ENCODE peak calls at places on chromosomes 12 and 14, in ten cellular contexts. One of them, this sample, is unnamed.

GRCh38 chr12:113766880-113767878 is 198.9 kb downstream of the RBM19 start:
- DNase-seq in upper lobe of right lung: no peak
- DNase-seq in choroid plexus epithelial cell: peak
- DNase-seq in Calu3: peak
- DNase-seq in foreskin fibroblast: peak
- DNase-seq in WTC11: no peak
- DNase-seq in neural crest cell: no peak
- DNase-seq in fibroblast of the aortic adventitia: peak
- DNase-seq in chondrocyte: no peak
- DNase-seq in AG04449: peak
- DNase-seq in this sample: peak

GRCh38 chr12:12506541-12506940 is 56.1 kb downstream of the DUSP16 start:
- DNase-seq in WTC11: no peak
- DNase-seq in fibroblast of the aortic adventitia: peak
- DNase-seq in AG04449: no peak
- DNase-seq in chondrocyte: no peak
- DNase-seq in upper lobe of right lung: no peak
- DNase-seq in Calu3: no peak
- DNase-seq in foreskin fibroblast: peak
- DNase-seq in choroid plexus epithelial cell: peak
- DNase-seq in neural crest cell: no peak
- DNase-seq in this sample: peak

GRCh38 chr14:56216631-56217379 is 98.6 kb downstream of the PELI2 start:
- DNase-seq in foreskin fibroblast: peak
- DNase-seq in fibroblast of the aortic adventitia: peak
- DNase-seq in neural crest cell: no peak
- DNase-seq in chondrocyte: no peak
- DNase-seq in Calu3: no peak
- DNase-seq in AG04449: no peak
- DNase-seq in WTC11: no peak
- DNase-seq in choroid plexus epithelial cell: peak
- DNase-seq in upper lobe of right lung: no peak
- DNase-seq in this sample: no peak

GRCh38 chr14:56124296-56124695 is 6.1 kb downstream of the PELI2 start:
- DNase-seq in neural crest cell: no peak
- DNase-seq in WTC11: no peak
- DNase-seq in Calu3: no peak
- DNase-seq in choroid plexus epithelial cell: no peak
- DNase-seq in upper lobe of right lung: no peak
- DNase-seq in foreskin fibroblast: peak
- DNase-seq in chondrocyte: no peak
- DNase-seq in AG04449: no peak
- DNase-seq in fibroblast of the aortic adventitia: no peak
- DNase-seq in this sample: no peak

GRCh38 chr14:89025581-89026236 is 201.3 kb downstream of the TTC8 start:
- DNase-seq in neural crest cell: no peak
- DNase-seq in upper lobe of right lung: no peak
- DNase-seq in Calu3: no peak
- DNase-seq in WTC11: no peak
- DNase-seq in fibroblast of the aortic adventitia: peak
- DNase-seq in choroid plexus epithelial cell: no peak
- DNase-seq in AG04449: peak
- DNase-seq in foreskin fibroblast: peak
- DNase-seq in chondrocyte: no peak
- DNase-seq in this sample: peak

GRCh38 chr12:110355080-110355479 is 48.4 kb downstream of the ANAPC7 start:
- DNase-seq in foreskin fibroblast: peak
- DNase-seq in neural crest cell: peak
- DNase-seq in Calu3: peak
- DNase-seq in fibroblast of the aortic adventitia: no peak
- DNase-seq in upper lobe of right lung: no peak
- DNase-seq in choroid plexus epithelial cell: peak
- DNase-seq in AG04449: no peak
- DNase-seq in WTC11: peak
- DNase-seq in chondrocyte: no peak
- DNase-seq in this sample: no peak

GRCh38 chr12:105455250-105455649 is 124.8 kb downstream of the C12orf75 start:
- DNase-seq in choroid plexus epithelial cell: no peak
- DNase-seq in AG04449: no peak
- DNase-seq in foreskin fibroblast: no peak
- DNase-seq in fibroblast of the aortic adventitia: no peak
- DNase-seq in upper lobe of right lung: no peak
- DNase-seq in WTC11: no peak
- DNase-seq in neural crest cell: no peak
- DNase-seq in Calu3: no peak
- DNase-seq in chondrocyte: no peak
- DNase-seq in this sample: no peak

GRCh38 chr12:30138483-30138882 is 354.7 kb upstream of the TMTC1 start:
- DNase-seq in foreskin fibroblast: no peak
- DNase-seq in fibroblast of the aortic adventitia: peak
- DNase-seq in chondrocyte: no peak
- DNase-seq in WTC11: no peak
- DNase-seq in AG04449: no peak
- DNase-seq in choroid plexus epithelial cell: peak
- DNase-seq in Calu3: no peak
- DNase-seq in neural crest cell: no peak
- DNase-seq in upper lobe of right lung: no peak
- DNase-seq in this sample: no peak

GRCh38 chr12:4431436-4431835 is 14.2 kb downstream of the FGF6 start:
- DNase-seq in WTC11: no peak
- DNase-seq in AG04449: no peak
- DNase-seq in upper lobe of right lung: no peak
- DNase-seq in foreskin fibroblast: no peak
- DNase-seq in neural crest cell: no peak
- DNase-seq in choroid plexus epithelial cell: no peak
- DNase-seq in chondrocyte: no peak
- DNase-seq in Calu3: no peak
- DNase-seq in fibroblast of the aortic adventitia: no peak
- DNase-seq in this sample: no peak

GRCh38 chr12:4434299-4434698 is 11.3 kb downstream of the FGF6 start:
- DNase-seq in upper lobe of right lung: no peak
- DNase-seq in neural crest cell: no peak
- DNase-seq in fibroblast of the aortic adventitia: no peak
- DNase-seq in chondrocyte: no peak
- DNase-seq in Calu3: no peak
- DNase-seq in WTC11: no peak
- DNase-seq in AG04449: no peak
- DNase-seq in choroid plexus epithelial cell: no peak
- DNase-seq in foreskin fibroblast: no peak
- DNase-seq in this sample: no peak

GRCh38 chr12:4434721-4435425 is 10.7 kb downstream of the FGF6 start:
- DNase-seq in AG04449: no peak
- DNase-seq in Calu3: no peak
- DNase-seq in fibroblast of the aortic adventitia: no peak
- DNase-seq in neural crest cell: no peak
- DNase-seq in choroid plexus epithelial cell: no peak
- DNase-seq in upper lobe of right lung: no peak
- DNase-seq in WTC11: no peak
- DNase-seq in foreskin fibroblast: no peak
- DNase-seq in chondrocyte: no peak
- DNase-seq in this sample: no peak

GRCh38 chr12:4435537-4435936 is 10.1 kb downstream of the FGF6 start:
- DNase-seq in AG04449: no peak
- DNase-seq in Calu3: no peak
- DNase-seq in WTC11: no peak
- DNase-seq in fibroblast of the aortic adventitia: no peak
- DNase-seq in neural crest cell: no peak
- DNase-seq in choroid plexus epithelial cell: no peak
- DNase-seq in chondrocyte: no peak
- DNase-seq in upper lobe of right lung: no peak
- DNase-seq in foreskin fibroblast: no peak
- DNase-seq in this sample: no peak

GRCh38 chr12:4432878-4433820 is 12.5 kb downstream of the FGF6 start:
- DNase-seq in AG04449: no peak
- DNase-seq in neural crest cell: no peak
- DNase-seq in foreskin fibroblast: no peak
- DNase-seq in WTC11: no peak
- DNase-seq in upper lobe of right lung: no peak
- DNase-seq in Calu3: no peak
- DNase-seq in chondrocyte: no peak
- DNase-seq in choroid plexus epithelial cell: no peak
- DNase-seq in fibroblast of the aortic adventitia: no peak
- DNase-seq in this sample: no peak
- TF ChIP-seq CTCF in AG04449: no peak
- TF ChIP-seq CTCF in neural crest cell: no peak
- TF ChIP-seq CTCF in foreskin fibroblast: no peak
- TF ChIP-seq CTCF in WTC11: no peak
- TF ChIP-seq CTCF in upper lobe of right lung: no peak
- TF ChIP-seq CTCF in Calu3: no peak
- TF ChIP-seq CTCF in chondrocyte: no peak
- TF ChIP-seq CTCF in choroid plexus epithelial cell: no peak
- TF ChIP-seq CTCF in fibroblast of the aortic adventitia: no peak
- TF ChIP-seq CTCF in this sample: no peak

GRCh38 chr12:68932701-68933563 is at the start of gene CPM:
- DNase-seq in Calu3: peak
- DNase-seq in foreskin fibroblast: peak
- DNase-seq in choroid plexus epithelial cell: peak
- DNase-seq in upper lobe of right lung: peak
- DNase-seq in neural crest cell: peak
- DNase-seq in AG04449: no peak
- DNase-seq in fibroblast of the aortic adventitia: peak
- DNase-seq in chondrocyte: no peak
- DNase-seq in WTC11: peak
- DNase-seq in this sample: no peak
- TF ChIP-seq CTCF in Calu3: no peak
- TF ChIP-seq CTCF in foreskin fibroblast: no peak
- TF ChIP-seq CTCF in choroid plexus epithelial cell: no peak
- TF ChIP-seq CTCF in upper lobe of right lung: no peak
- TF ChIP-seq CTCF in neural crest cell: no peak
- TF ChIP-seq CTCF in AG04449: no peak
- TF ChIP-seq CTCF in fibroblast of the aortic adventitia: no peak
- TF ChIP-seq CTCF in chondrocyte: no peak
- TF ChIP-seq CTCF in WTC11: no peak
- TF ChIP-seq CTCF in this sample: no peak

GRCh38 chr12:130100634-130101033 is 61.6 kb upstream of the FZD10 start:
- DNase-seq in AG04449: no peak
- DNase-seq in choroid plexus epithelial cell: no peak
- DNase-seq in Calu3: no peak
- DNase-seq in neural crest cell: no peak
- DNase-seq in chondrocyte: no peak
- DNase-seq in fibroblast of the aortic adventitia: no peak
- DNase-seq in WTC11: no peak
- DNase-seq in upper lobe of right lung: no peak
- DNase-seq in foreskin fibroblast: no peak
- DNase-seq in this sample: no peak

GRCh38 chr12:130104114-130104513 is 58.1 kb upstream of the FZD10 start:
- DNase-seq in choroid plexus epithelial cell: no peak
- DNase-seq in AG04449: no peak
- DNase-seq in chondrocyte: peak
- DNase-seq in WTC11: no peak
- DNase-seq in fibroblast of the aortic adventitia: no peak
- DNase-seq in foreskin fibroblast: no peak
- DNase-seq in neural crest cell: no peak
- DNase-seq in Calu3: no peak
- DNase-seq in upper lobe of right lung: no peak
- DNase-seq in this sample: no peak

GRCh38 chr12:130098301-130099005 is 63.8 kb upstream of the FZD10 start:
- DNase-seq in upper lobe of right lung: no peak
- DNase-seq in Calu3: no peak
- DNase-seq in choroid plexus epithelial cell: no peak
- DNase-seq in WTC11: no peak
- DNase-seq in fibroblast of the aortic adventitia: no peak
- DNase-seq in AG04449: no peak
- DNase-seq in chondrocyte: no peak
- DNase-seq in foreskin fibroblast: no peak
- DNase-seq in neural crest cell: no peak
- DNase-seq in this sample: no peak

GRCh38 chr12:130102266-130102665 is 60.0 kb upstream of the FZD10 start:
- DNase-seq in foreskin fibroblast: no peak
- DNase-seq in choroid plexus epithelial cell: no peak
- DNase-seq in chondrocyte: no peak
- DNase-seq in upper lobe of right lung: no peak
- DNase-seq in neural crest cell: no peak
- DNase-seq in WTC11: no peak
- DNase-seq in Calu3: no peak
- DNase-seq in fibroblast of the aortic adventitia: no peak
- DNase-seq in AG04449: no peak
- DNase-seq in this sample: no peak

GRCh38 chr12:130101370-130101769 is 60.9 kb upstream of the FZD10 start:
- DNase-seq in upper lobe of right lung: no peak
- DNase-seq in neural crest cell: no peak
- DNase-seq in AG04449: no peak
- DNase-seq in fibroblast of the aortic adventitia: no peak
- DNase-seq in foreskin fibroblast: no peak
- DNase-seq in choroid plexus epithelial cell: no peak
- DNase-seq in WTC11: no peak
- DNase-seq in Calu3: no peak
- DNase-seq in chondrocyte: no peak
- DNase-seq in this sample: no peak
- TF ChIP-seq CTCF in upper lobe of right lung: no peak
- TF ChIP-seq CTCF in neural crest cell: no peak
- TF ChIP-seq CTCF in AG04449: no peak
- TF ChIP-seq CTCF in fibroblast of the aortic adventitia: no peak
- TF ChIP-seq CTCF in foreskin fibroblast: no peak
- TF ChIP-seq CTCF in choroid plexus epithelial cell: no peak
- TF ChIP-seq CTCF in WTC11: no peak
- TF ChIP-seq CTCF in Calu3: no peak
- TF ChIP-seq CTCF in chondrocyte: no peak
- TF ChIP-seq CTCF in this sample: no peak

GRCh38 chr12:131331148-131331750 is 377.5 kb downstream of the ADGRD1 start:
- DNase-seq in fibroblast of the aortic adventitia: no peak
- DNase-seq in WTC11: no peak
- DNase-seq in AG04449: no peak
- DNase-seq in Calu3: no peak
- DNase-seq in foreskin fibroblast: no peak
- DNase-seq in neural crest cell: no peak
- DNase-seq in choroid plexus epithelial cell: no peak
- DNase-seq in chondrocyte: no peak
- DNase-seq in upper lobe of right lung: no peak
- DNase-seq in this sample: no peak

GRCh38 chr12:131330106-131330820 is 376.6 kb downstream of the ADGRD1 start:
- DNase-seq in fibroblast of the aortic adventitia: no peak
- DNase-seq in neural crest cell: no peak
- DNase-seq in foreskin fibroblast: no peak
- DNase-seq in chondrocyte: no peak
- DNase-seq in choroid plexus epithelial cell: no peak
- DNase-seq in upper lobe of right lung: no peak
- DNase-seq in WTC11: no peak
- DNase-seq in Calu3: no peak
- DNase-seq in AG04449: no peak
- DNase-seq in this sample: no peak

GRCh38 chr12:131323879-131324278 is 370.2 kb downstream of the ADGRD1 start:
- DNase-seq in Calu3: no peak
- DNase-seq in upper lobe of right lung: no peak
- DNase-seq in foreskin fibroblast: no peak
- DNase-seq in WTC11: no peak
- DNase-seq in fibroblast of the aortic adventitia: no peak
- DNase-seq in neural crest cell: no peak
- DNase-seq in choroid plexus epithelial cell: no peak
- DNase-seq in AG04449: no peak
- DNase-seq in chondrocyte: no peak
- DNase-seq in this sample: no peak

GRCh38 chr12:131332224-131332623 is 378.5 kb downstream of the ADGRD1 start:
- DNase-seq in fibroblast of the aortic adventitia: no peak
- DNase-seq in neural crest cell: no peak
- DNase-seq in AG04449: no peak
- DNase-seq in Calu3: no peak
- DNase-seq in WTC11: no peak
- DNase-seq in chondrocyte: no peak
- DNase-seq in foreskin fibroblast: no peak
- DNase-seq in upper lobe of right lung: no peak
- DNase-seq in choroid plexus epithelial cell: no peak
- DNase-seq in this sample: no peak

DNA sequence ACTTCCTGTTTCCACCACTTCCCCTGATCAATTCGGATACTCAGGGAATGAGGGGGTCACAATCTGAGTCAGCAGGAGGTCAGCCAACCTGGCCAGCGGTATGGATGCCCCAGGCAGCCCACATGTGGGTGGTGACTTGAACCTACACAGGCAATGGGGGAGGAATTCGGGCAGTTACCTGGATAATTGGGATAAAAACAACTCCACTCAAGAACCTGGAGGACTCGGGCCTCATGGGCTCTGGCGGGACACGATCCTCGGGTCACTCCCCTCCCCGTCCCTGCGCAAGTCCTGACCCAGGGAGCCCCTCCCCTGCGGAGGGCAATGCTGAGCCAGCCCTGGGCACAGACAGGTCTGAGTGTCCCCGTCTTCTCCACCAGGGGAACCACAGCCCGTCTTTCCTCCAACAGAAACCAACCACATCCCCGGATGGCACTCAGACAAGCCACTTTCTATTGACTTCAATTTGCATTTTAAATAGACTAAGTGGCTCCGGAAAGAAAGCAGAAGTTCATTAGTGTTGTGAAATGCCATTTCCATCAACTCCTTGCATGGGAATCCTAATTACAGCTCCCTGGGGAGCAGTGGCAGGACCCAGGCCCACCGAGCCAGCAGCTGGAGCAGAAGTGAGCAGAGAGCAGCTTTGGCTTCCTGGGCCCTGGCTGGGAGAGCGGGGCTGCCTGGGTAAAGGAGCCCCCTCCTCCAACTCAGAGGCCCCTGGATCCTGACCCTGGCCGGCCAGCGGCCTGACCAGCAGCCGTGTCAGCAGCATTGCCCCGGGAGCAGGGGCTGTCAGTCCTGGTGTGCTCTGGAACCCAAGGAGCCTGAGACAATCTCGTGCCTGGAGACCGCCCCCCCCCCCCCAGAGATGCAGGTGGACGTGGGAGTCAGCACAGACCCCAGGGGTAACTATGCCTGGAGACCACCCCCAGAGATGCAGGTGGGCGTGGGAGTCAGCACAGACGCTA is 374.1 kb downstream of the ADGRD1 start:
- DNase-seq in chondrocyte: no peak
- DNase-seq in AG04449: no peak
- DNase-seq in choroid plexus epithelial cell: no peak
- DNase-seq in foreskin fibroblast: no peak
- DNase-seq in upper lobe of right lung: no peak
- DNase-seq in fibroblast of the aortic adventitia: no peak
- DNase-seq in neural crest cell: no peak
- DNase-seq in WTC11: peak
- DNase-seq in Calu3: no peak
- DNase-seq in this sample: no peak
- TF ChIP-seq CTCF in chondrocyte: no peak
- TF ChIP-seq CTCF in AG04449: no peak
- TF ChIP-seq CTCF in choroid plexus epithelial cell: no peak
- TF ChIP-seq CTCF in foreskin fibroblast: no peak
- TF ChIP-seq CTCF in upper lobe of right lung: no peak
- TF ChIP-seq CTCF in fibroblast of the aortic adventitia: no peak
- TF ChIP-seq CTCF in neural crest cell: no peak
- TF ChIP-seq CTCF in WTC11: no peak
- TF ChIP-seq CTCF in Calu3: no peak
- TF ChIP-seq CTCF in this sample: no peak